ENCODE peak calls at places on chromosomes 1 and 21, in ten cellular contexts. O, B, D, J, G, H, A, V, I and S are unnamed samples.

GRCh38 chr1:162412002-162412401 is at the start of gene SH2D1B:
- DNase-seq in H (no peak), V (no peak), B (no peak), O (no peak), D (no peak), I (no peak), A (no peak), G (no peak), J (no peak), S (no peak)

GRCh38 chr1:84260852-84261518 is 40.5 kb upstream of the SAMD13 start:
- DNase-seq in A (no peak), I (no peak), G (no peak), J (no peak), H (no peak), D (no peak), O (no peak), V (no peak), B (no peak), S (no peak)

GRCh38 chr1:109115685-109116084 is 1.8 kb downstream of the ELAPOR1 start:
- DNase-seq in G (no peak), O (no peak), B (no peak), V (no peak), I (no peak), A (no peak), J (no peak), H (no peak), D (no peak), S (no peak)

GRCh38 chr1:245378352-245379144 is 223.8 kb downstream of the KIF26B start:
- DNase-seq in B (no peak), G (no peak), A (peak; percentile 99), I (no peak), V (no peak), J (no peak), O (no peak), D (no peak), H (no peak), S (no peak)

GRCh38 chr21:25903599-25903998 is 168.8 kb downstream of the GABPA start:
- DNase-seq in D (no peak), V (no peak), A (no peak), J (no peak), I (no peak), G (no peak), O (no peak), H (no peak), B (no peak), S (no peak)

GRCh38 chr21:45433911-45434644 is 29.1 kb downstream of the COL18A1 start:
- DNase-seq in V (no peak), O (no peak), H (no peak), D (no peak), I (no peak), A (no peak), G (no peak), J (no peak), B (no peak), S (no peak)

GRCh38 chr21:34974162-34974981 is 74.7 kb downstream of the RUNX1 start:
- DNase-seq in B (no peak), O (no peak), J (peak; percentile 81), G (peak; percentile 15), H (peak; percentile 72), I (no peak), A (peak; percentile 92), D (no peak), V (peak; percentile 47), S (no peak)

GRCh38 chr1:240027059-240027462 is 64.6 kb upstream of the FMN2 start:
- DNase-seq in B (no peak), D (peak; percentile 8), O (no peak), J (no peak), H (no peak), A (peak; percentile 32), G (no peak), V (peak; percentile 42), I (peak; percentile 19), S (no peak)

GRCh38 chr1:7256526-7256925 is 471.3 kb downstream of the CAMTA1 start:
- DNase-seq in J (no peak), G (no peak), B (no peak), V (no peak), A (no peak), H (no peak), I (no peak), O (no peak), D (no peak), S (no peak)

GRCh38 chr1:80064524-80064923 is 1058.0 kb upstream of the ADGRL4 start:
- DNase-seq in V (no peak), O (no peak), A (no peak), I (no peak), G (no peak), D (no peak), H (no peak), J (no peak), B (no peak), S (no peak)

GRCh38 chr1:170075186-170075585 is 691 bp upstream of the KIFAP3 start:
- DNase-seq in I (no peak), O (no peak), D (no peak), H (peak; percentile 58), G (no peak), A (peak; percentile 16), V (no peak), B (no peak), J (no peak), S (no peak)

GRCh38 chr1:178541829-178542553 is 29.1 kb downstream of the TEX35 start:
- DNase-seq in V (peak; percentile 80), D (no peak), H (no peak), I (peak; percentile 50), G (peak; percentile 14), J (no peak), A (peak; percentile 9), O (no peak), B (peak; percentile 37), S (no peak)

GRCh38 chr21:18832950-18833349 is 429.4 kb upstream of the TMPRSS15 start:
- DNase-seq in G (no peak), D (no peak), V (no peak), H (no peak), J (no peak), B (no peak), I (no peak), A (no peak), O (no peak), S (no peak)

GRCh38 chr1:165287781-165288180 is 68.7 kb downstream of the LMX1A start:
- DNase-seq in A (no peak), G (no peak), I (no peak), O (no peak), V (no peak), D (no peak), H (no peak), J (no peak), B (no peak), S (no peak)

GRCh38 chr1:85846706-85847105 is 138.5 kb upstream of the ZNHIT6 start:
- DNase-seq in A (no peak), B (no peak), V (no peak), J (no peak), O (no peak), H (no peak), I (no peak), D (no peak), G (no peak), S (no peak)

GRCh38 chr1:37949524-37950152 is 2.8 kb upstream of the INPP5B start:
- DNase-seq in H (no peak), V (peak; percentile 15), G (no peak), A (no peak), D (no peak), I (no peak), B (no peak), O (no peak), J (no peak), S (peak; percentile 56)

GRCh38 chr1:154467768-154468102 is 34.3 kb upstream of the TDRD10 start:
- DNase-seq in V (no peak), J (no peak), A (peak; percentile 78), I (no peak), B (no peak), H (no peak), D (no peak), O (no peak), G (no peak), S (no peak)

GRCh38 chr1:110765640-110766335 is 91.0 kb upstream of the KCNA3 start:
- DNase-seq in D (no peak), V (peak; percentile 63), I (peak; percentile 25), A (peak; percentile 65), J (peak; percentile 49), H (peak; percentile 70), O (no peak), B (no peak), G (peak; percentile 31), S (no peak)

GRCh38 chr1:181504294-181505115 is 21.2 kb downstream of the CACNA1E start:
- DNase-seq in A (peak; percentile 69), H (no peak), J (peak; percentile 85), G (no peak), D (no peak), V (no peak), B (no peak), O (no peak), I (peak; percentile 19), S (no peak)

GRCh38 chr1:241592273-241592958 is 47.8 kb downstream of the CHML start:
- DNase-seq in I (no peak), O (no peak), D (no peak), J (no peak), V (peak; percentile 7), A (no peak), H (no peak), G (no peak), B (no peak), S (no peak)

GRCh38 chr1:14891991-14892390 is 261.6 kb upstream of the TMEM51 start:
- DNase-seq in H (no peak), J (no peak), A (no peak), B (no peak), O (no peak), D (no peak), I (no peak), V (no peak), G (no peak), S (no peak)

GRCh38 chr1:213519098-213519497 is 468.1 kb downstream of the RPS6KC1 start:
- DNase-seq in A (no peak), G (no peak), D (no peak), H (no peak), B (no peak), O (no peak), V (no peak), I (peak; percentile 73), J (no peak), S (no peak)

GRCh38 chr1:35454616-35455015 is 102.6 kb downstream of the KIAA0319L start:
- DNase-seq in G (no peak), O (no peak), H (no peak), B (no peak), A (no peak), J (no peak), D (no peak), V (no peak), I (no peak), S (no peak)

GRCh38 chr1:26044971-26045711 is 777 bp downstream of the SLC30A2 start:
- DNase-seq in A (no peak), J (no peak), G (no peak), H (no peak), O (no peak), V (no peak), D (no peak), I (no peak), B (no peak), S (no peak)

GRCh38 chr1:54581621-54582035 is 33.6 kb downstream of the ACOT11 start:
- DNase-seq in J (no peak), G (no peak), B (no peak), D (no peak), V (no peak), O (no peak), H (peak; percentile 56), I (no peak), A (no peak), S (peak; percentile 98)

GRCh38 chr1:64823691-64824476 is 79.0 kb downstream of the RAVER2 start:
- DNase-seq in I (peak; percentile 67), B (peak; percentile 34), D (peak; percentile 50), H (peak; percentile 79), O (no peak), A (peak; percentile 64), V (peak; percentile 57), J (peak; percentile 21), G (peak; percentile 33), S (no peak)

GRCh38 chr1:51101976-51102375 is at the start of gene C1orf185:
- DNase-seq in V (no peak), A (no peak), O (no peak), J (no peak), B (no peak), G (no peak), D (no peak), I (no peak), H (no peak), S (no peak)

GRCh38 chr1:115764541-115764940 is 4.0 kb downstream of the CASQ2 start:
- DNase-seq in A (no peak), J (no peak), G (no peak), I (peak; percentile 4), H (no peak), V (no peak), B (no peak), D (no peak), O (no peak), S (no peak)